ENCODE peak calls at places on chromosome 16, in six cellular contexts. J is psoas muscle, U is thyroid gland, F is upper lobe of right lung, Y is mucosa of descending colon, L is BE2C. S is an unnamed sample.
A peak's percentile ranks its signal among the peaks of the same experiment; 100 is the strongest.

GRCh38 chr16:17571499-17572093 is 100.8 kb upstream of the XYLT1 start:
- DNase-seq in L (no peak), U (no peak), J (no peak), Y (no peak), F (no peak), S (peak; percentile 52)

GRCh38 chr16:12215302-12216105 is 239.0 kb downstream of the SNX29 start:
- DNase-seq in L (no peak), F (no peak), U (no peak), Y (no peak), J (no peak), S (no peak)

GRCh38 chr16:46976550-46976949 is 3.1 kb upstream of the DNAJA2 start:
- DNase-seq in J (no peak), F (no peak), L (no peak), U (peak; percentile 15), Y (peak; percentile 21), S (no peak)

GRCh38 chr16:71929048-71929447 is 33.7 kb downstream of the IST1 start:
- DNase-seq in L (no peak), F (no peak), J (peak; percentile 25), U (no peak), Y (no peak), S (no peak)

GRCh38 chr16:12271006-12271405 is 294.5 kb downstream of the SNX29 start:
- DNase-seq in Y (no peak), J (no peak), F (no peak), U (peak; percentile 28), L (peak; percentile 32), S (peak; percentile 52)

GRCh38 chr16:75304521-75305363 is 53.3 kb upstream of the BCAR1 start:
- DNase-seq in F (no peak), J (peak; percentile 70), U (peak; percentile 94), Y (peak; percentile 73), L (peak; percentile 39), S (peak; percentile 56)

GRCh38 chr16:64974381-64974780 is 147.5 kb downstream of the CDH11 start:
- DNase-seq in Y (no peak), U (no peak), F (no peak), J (no peak), L (no peak), S (no peak)

GRCh38 chr16:56771558-56772279 is 41.8 kb downstream of the NUP93 start:
- DNase-seq in J (no peak), F (no peak), U (no peak), Y (no peak), L (no peak), S (no peak)

GRCh38 chr16:84084570-84085270 is 32.0 kb downstream of the MBTPS1 start:
- DNase-seq in J (peak; percentile 41), F (peak; percentile 73), L (peak; percentile 73), Y (peak; percentile 88), U (peak; percentile 79), S (peak; percentile 83)

GRCh38 chr16:17328971-17329370 is 141.8 kb downstream of the XYLT1 start:
- DNase-seq in F (no peak), J (no peak), L (peak; percentile 52), U (peak; percentile 60), Y (peak; percentile 80), S (no peak)

GRCh38 chr16:24088011-24088410 is 168.1 kb upstream of the CACNG3 start:
- DNase-seq in U (no peak), F (no peak), J (no peak), L (no peak), Y (no peak), S (no peak)

GRCh38 chr16:51535591-51535990 is 384.5 kb upstream of the SALL1 start:
- DNase-seq in J (no peak), Y (no peak), U (peak; percentile 62), F (no peak), L (no peak), S (no peak)

GRCh38 chr16:63457869-63458268 is 1421.6 kb upstream of the CDH8 start:
- DNase-seq in Y (no peak), J (no peak), F (no peak), L (no peak), U (no peak), S (no peak)

GRCh38 chr16:87380875-87381274 is 2.7 kb downstream of the FBXO31 start:
- DNase-seq in F (no peak), L (no peak), U (no peak), J (no peak), Y (no peak), S (peak; percentile 35)

GRCh38 chr16:521381-522210 is 5.9 kb upstream of the CAPN15 start:
- DNase-seq in F (no peak), Y (peak; percentile 83), J (no peak), U (no peak), L (no peak), S (peak; percentile 38)
- TF ChIP-seq CTCF in F (no peak), Y (no peak), J (no peak), U (no peak), L (no peak), S (no peak)

GRCh38 chr16:69382421-69382820 is 3.4 kb downstream of the TERF2 start:
- DNase-seq in Y (no peak), L (no peak), F (no peak), U (no peak), J (no peak), S (no peak)

GRCh38 chr16:69378036-69378435 is 7.8 kb downstream of the TERF2 start:
- DNase-seq in F (no peak), Y (no peak), J (no peak), L (no peak), U (no peak), S (no peak)

GRCh38 chr16:69376393-69377059 is 9.3 kb downstream of the TERF2 start:
- DNase-seq in L (no peak), U (no peak), Y (no peak), F (no peak), J (no peak), S (peak; percentile 14)

GRCh38 chr16:69381231-69381630 is 4.6 kb downstream of the TERF2 start:
- DNase-seq in U (no peak), L (no peak), Y (no peak), F (no peak), J (no peak), S (no peak)

GRCh38 chr16:69378760-69379159 is 7.0 kb downstream of the TERF2 start:
- DNase-seq in U (no peak), J (no peak), Y (no peak), L (no peak), F (no peak), S (no peak)
- H3K36me3 ChIP-seq in U (peaks cover 31% of the 10 kb centered on the region), J (peaks cover 13% of the 10 kb centered on the region), Y (no peaks in the 10 kb centered on the region), L (peaks cover 61% of the 10 kb centered on the region), F (peaks cover 65% of the 10 kb centered on the region), S (peaks cover 5% of the 10 kb centered on the region)

GRCh38 chr16:81703177-81704155 is 75.6 kb upstream of the PLCG2 start:
- DNase-seq in L (no peak), Y (peak; percentile 49), F (peak; percentile 50), J (no peak), U (no peak), S (no peak)
- TF ChIP-seq CTCF in L (no peak), Y (no peak), F (no peak), J (no peak), U (no peak), S (no peak)

DNA sequence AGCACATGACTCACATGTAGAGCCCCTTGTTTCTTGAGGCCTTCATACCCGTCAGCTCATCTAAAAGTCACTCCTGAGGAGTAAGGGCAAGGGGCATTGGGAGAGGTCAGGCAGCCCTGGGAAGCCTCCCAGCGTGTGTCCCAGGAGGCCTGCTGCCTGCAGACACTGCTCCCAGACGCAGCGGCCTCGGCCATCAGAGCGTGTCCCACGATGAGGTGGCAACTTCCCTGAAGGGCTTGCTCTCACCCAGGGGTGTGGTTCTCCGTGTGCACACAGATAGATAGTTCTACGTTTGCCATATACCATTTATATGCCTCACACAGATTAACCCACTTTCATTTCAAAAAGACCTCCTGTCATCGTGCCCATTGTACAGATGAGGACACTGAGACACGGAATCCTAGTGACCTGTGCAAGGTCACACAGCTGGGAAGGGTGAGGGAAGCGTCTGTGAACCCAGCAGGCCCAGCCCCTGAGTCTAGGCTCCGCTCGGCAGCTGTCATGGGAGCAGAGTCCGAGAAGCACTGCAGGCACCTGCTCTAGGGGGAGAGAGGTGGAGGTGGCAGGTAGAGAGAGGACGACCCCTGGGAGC is 8.3 kb downstream of the TUBB3 start:
- DNase-seq in F (no peak), U (no peak), Y (no peak), L (no peak), J (no peak), S (no peak)
- H3K36me3 ChIP-seq in F (no peaks in the 10 kb centered on the region), U (no peaks in the 10 kb centered on the region), Y (no peaks in the 10 kb centered on the region), L (peaks cover 91% of the 10 kb centered on the region), J (no peaks in the 10 kb centered on the region), S (no peaks in the 10 kb centered on the region)

GRCh38 chr16:50291719-50292565 is 25.6 kb downstream of the ADCY7 start:
- DNase-seq in Y (no peak), J (no peak), F (no peak), U (no peak), L (no peak), S (no peak)
- TF ChIP-seq CTCF in Y (no peak), J (no peak), F (no peak), U (no peak), L (no peak), S (no peak)

GRCh38 chr16:10536814-10537389 is 43.5 kb downstream of the EMP2 start:
- DNase-seq in L (no peak), Y (no peak), F (no peak), U (no peak), J (no peak), S (no peak)

GRCh38 chr16:10539256-10539655 is 41.1 kb downstream of the EMP2 start:
- DNase-seq in L (no peak), U (no peak), F (no peak), Y (no peak), J (no peak), S (no peak)

GRCh38 chr16:10539793-10540192 is 40.6 kb downstream of the EMP2 start:
- DNase-seq in Y (no peak), F (no peak), J (no peak), L (no peak), U (no peak), S (no peak)

GRCh38 chr16:10538583-10538982 is 41.8 kb downstream of the EMP2 start:
- DNase-seq in L (no peak), Y (no peak), U (no peak), F (no peak), J (no peak), S (no peak)

DNA sequence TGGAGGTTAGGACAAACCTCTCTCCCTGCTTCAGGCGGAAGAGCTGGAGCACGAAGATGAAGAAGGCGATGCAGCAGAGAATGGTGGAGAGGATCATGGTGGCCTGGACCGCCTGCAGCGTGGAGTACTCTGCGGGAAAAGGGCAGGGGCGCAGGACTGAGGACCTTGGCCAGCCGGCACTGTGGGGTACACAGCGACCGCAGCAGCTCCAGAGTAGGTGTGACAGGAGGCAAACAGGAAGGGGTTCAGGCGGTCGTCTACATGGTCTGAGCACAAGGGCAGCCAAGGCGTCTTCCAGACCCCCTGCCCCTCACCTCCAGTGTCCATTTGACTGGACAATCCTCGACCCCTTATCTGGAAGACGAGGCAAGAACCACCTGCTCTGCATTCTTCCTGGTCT is 42.5 kb downstream of the EMP2 start:
- DNase-seq in Y (no peak), F (no peak), J (no peak), L (no peak), U (no peak), S (no peak)
- H3K36me3 ChIP-seq in Y (no peaks in the 10 kb centered on the region), F (peaks cover 95% of the 10 kb centered on the region), J (no peaks in the 10 kb centered on the region), L (no peaks in the 10 kb centered on the region), U (no peaks in the 10 kb centered on the region), S (peaks cover 2% of the 10 kb centered on the region)